ENCODE peak calls at places on chromosomes 7 and 10, in six cellular contexts. A is SK-N-SH, V is transverse colon, H is K562, O is tibial nerve, M is A549. C is an unnamed sample.

GRCh38 chr7:32073533-32073932 is 3.3 kb upstream of the PDE1C start:
- DNase-seq in A (no peak), V (no peak), H (no peak), O (no peak), M (no peak), C (no peak)

GRCh38 chr10:73744690-73744994 is 470 bp downstream of the SEC24C start:
- DNase-seq in A (peak; percentile 60), V (peak; percentile 71), H (no peak), O (peak; percentile 30), M (peak; percentile 65), C (no peak)

GRCh38 chr7:33143996-33144718 is 14.8 kb downstream of the BBS9 start:
- DNase-seq in A (no peak), V (no peak), H (no peak), O (no peak), M (no peak), C (no peak)

GRCh38 chr10:35341521-35341920 is 5.2 kb downstream of the CCNY start:
- DNase-seq in A (no peak), V (no peak), H (no peak), O (no peak), M (no peak), C (no peak)

GRCh38 chr7:107286751-107287621 is 118.2 kb downstream of the HBP1 start:
- DNase-seq in A (no peak), V (no peak), H (no peak), O (no peak), M (no peak), C (no peak)

GRCh38 chr10:123518765-123519164 is 147.4 kb upstream of the GPR26 start:
- DNase-seq in A (no peak), V (no peak), H (no peak), O (no peak), M (no peak), C (no peak)

GRCh38 chr7:130896898-130897514 is 163.0 kb upstream of the KLF14 start:
- DNase-seq in A (peak; percentile 86), V (peak; percentile 80), H (peak; percentile 87), O (no peak), M (peak; percentile 67), C (no peak)

GRCh38 chr10:127485153-127485857 is 63.8 kb upstream of the NPS start:
- DNase-seq in A (no peak), V (no peak), H (no peak), O (no peak), M (peak; percentile 47), C (no peak)

GRCh38 chr7:101410743-101411476 is 48.2 kb downstream of the COL26A1 start:
- DNase-seq in A (peak; percentile 94), V (peak; percentile 19), H (peak; percentile 91), O (no peak), M (peak; percentile 61), C (no peak)

GRCh38 chr10:51528527-51528926 is 170.9 kb downstream of the CSTF2T start:
- DNase-seq in A (no peak), V (no peak), H (no peak), O (no peak), M (no peak), C (no peak)

GRCh38 chr7:105136221-105136620 is 122.2 kb downstream of the KMT2E start:
- DNase-seq in A (no peak), V (no peak), H (no peak), O (no peak), M (no peak), C (no peak)

GRCh38 chr10:43250925-43251663 is 15.8 kb downstream of the RASGEF1A start:
- DNase-seq in A (no peak), V (no peak), H (no peak), O (peak; percentile 7), M (no peak), C (no peak)

GRCh38 chr10:96366508-96366907 is 7.7 kb upstream of the OPALIN start:
- DNase-seq in A (no peak), V (no peak), H (no peak), O (no peak), M (no peak), C (no peak)

GRCh38 chr10:110491346-110491745 is 6.4 kb upstream of the DUSP5 start:
- DNase-seq in A (no peak), V (no peak), H (no peak), O (no peak), M (no peak), C (no peak)

GRCh38 chr10:110494532-110494931 is 3.2 kb upstream of the DUSP5 start:
- DNase-seq in A (no peak), V (no peak), H (no peak), O (no peak), M (no peak), C (no peak)

GRCh38 chr10:110492069-110492782 is 5.5 kb upstream of the DUSP5 start:
- DNase-seq in A (no peak), V (no peak), H (no peak), O (no peak), M (no peak), C (no peak)

GRCh38 chr10:110495731-110496552 is 1.8 kb upstream of the DUSP5 start:
- DNase-seq in A (peak; percentile 71), V (peak; percentile 46), H (peak; percentile 43), O (peak; percentile 19), M (peak; percentile 69), C (peak; percentile 76)

DNA sequence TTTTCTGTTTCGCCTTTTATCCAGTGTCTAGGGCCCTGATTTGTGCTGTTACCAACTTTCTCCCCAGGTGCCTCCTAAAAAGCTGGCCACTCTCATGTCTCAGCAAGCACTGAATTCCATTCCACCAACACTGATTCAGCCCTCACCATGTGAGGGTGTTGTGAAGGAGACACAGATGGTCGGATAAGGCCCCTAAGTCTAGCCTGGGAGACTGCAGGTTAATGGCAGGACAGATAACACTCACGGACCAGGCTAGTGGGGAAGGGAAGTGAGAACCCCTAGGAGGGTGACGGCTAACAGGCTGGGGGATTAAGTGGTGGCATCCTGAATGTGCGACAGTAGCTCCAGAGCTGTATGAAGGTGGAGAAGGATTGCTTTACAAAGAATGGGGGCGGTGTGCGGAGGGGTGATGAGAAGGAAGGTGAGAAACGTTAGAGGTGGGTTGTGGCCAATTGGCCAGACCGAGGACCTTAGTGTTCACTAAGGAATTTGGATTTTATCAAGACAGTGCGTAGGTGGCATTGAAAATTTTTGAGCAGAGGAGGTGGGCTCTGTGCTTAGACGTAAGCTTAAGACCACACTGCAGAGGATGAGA is 3.8 kb upstream of the DUSP5 start:
- DNase-seq in A (no peak), V (no peak), H (no peak), O (no peak), M (no peak), C (no peak)
- H3K4me1 ChIP-seq in A (peaks cover 20% of the 10 kb centered on the region), V (peaks cover 23% of the 10 kb centered on the region), H (peaks cover 25% of the 10 kb centered on the region), O (peaks cover 21% of the 10 kb centered on the region), M (peaks cover 61% of the 10 kb centered on the region), C (peaks cover 27% of the 10 kb centered on the region)

GRCh38 chr7:66535414-66536329 is 93.0 kb upstream of the KCTD7 start:
- DNase-seq in A (no peak), V (no peak), H (no peak), O (no peak), M (no peak), C (no peak)

GRCh38 chr7:66537876-66538275 is 90.8 kb upstream of the KCTD7 start:
- DNase-seq in A (no peak), V (no peak), H (no peak), O (no peak), M (no peak), C (no peak)

GRCh38 chr7:66539264-66539623 is 89.4 kb upstream of the KCTD7 start:
- DNase-seq in A (no peak), V (no peak), H (no peak), O (no peak), M (no peak), C (no peak)

GRCh38 chr7:66539948-66540375 is 88.7 kb upstream of the KCTD7 start:
- DNase-seq in A (no peak), V (no peak), H (peak; percentile 55), O (no peak), M (no peak), C (no peak)

DNA sequence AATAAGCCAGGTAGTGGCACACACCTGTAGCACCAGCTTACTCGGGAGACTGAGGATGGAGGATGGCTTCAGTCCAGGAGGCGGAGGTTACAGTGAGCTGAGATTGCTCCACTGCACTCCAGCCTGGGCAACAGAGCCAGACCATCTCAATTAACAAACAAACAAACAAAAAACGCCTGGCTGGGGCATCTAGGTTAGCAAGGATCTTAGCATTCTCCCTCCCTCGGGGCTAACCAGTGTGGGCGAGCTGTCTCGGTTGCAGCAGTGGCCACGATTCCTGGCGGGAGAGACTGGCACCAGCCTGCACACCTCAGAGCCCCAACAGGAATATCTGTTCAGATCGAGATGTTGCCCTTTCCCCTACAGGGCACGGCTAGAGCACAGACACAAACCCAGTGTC is 91.3 kb upstream of the KCTD7 start:
- DNase-seq in A (no peak), V (no peak), H (no peak), O (no peak), M (no peak), C (no peak)
- TF ChIP-seq EP300 in A (no peak), V (no peak), H (no peak), O (no peak), M (no peak), C (no peak)

GRCh38 chr10:13801907-13802288 is 215.1 kb downstream of the PRPF18 start:
- DNase-seq in A (no peak), V (no peak), H (no peak), O (no peak), M (no peak), C (no peak)
- H3K4me1 ChIP-seq in A (peaks cover 4% of the 10 kb centered on the region), V (no peaks in the 10 kb centered on the region), H (no peaks in the 10 kb centered on the region), O (no peaks in the 10 kb centered on the region), M (no peaks in the 10 kb centered on the region), C (no peaks in the 10 kb centered on the region)

GRCh38 chr10:78740976-78741375 is 327.8 kb upstream of the ZMIZ1 start:
- DNase-seq in A (no peak), V (no peak), H (no peak), O (no peak), M (no peak), C (no peak)

GRCh38 chr10:78744521-78745090 is 324.2 kb upstream of the ZMIZ1 start:
- DNase-seq in A (no peak), V (no peak), H (no peak), O (no peak), M (no peak), C (no peak)

GRCh38 chr10:78741541-78741940 is 327.2 kb upstream of the ZMIZ1 start:
- DNase-seq in A (no peak), V (no peak), H (no peak), O (no peak), M (no peak), C (no peak)

GRCh38 chr10:78742406-78742729 is 326.4 kb upstream of the ZMIZ1 start:
- DNase-seq in A (no peak), V (no peak), H (no peak), O (no peak), M (no peak), C (no peak)

DNA sequence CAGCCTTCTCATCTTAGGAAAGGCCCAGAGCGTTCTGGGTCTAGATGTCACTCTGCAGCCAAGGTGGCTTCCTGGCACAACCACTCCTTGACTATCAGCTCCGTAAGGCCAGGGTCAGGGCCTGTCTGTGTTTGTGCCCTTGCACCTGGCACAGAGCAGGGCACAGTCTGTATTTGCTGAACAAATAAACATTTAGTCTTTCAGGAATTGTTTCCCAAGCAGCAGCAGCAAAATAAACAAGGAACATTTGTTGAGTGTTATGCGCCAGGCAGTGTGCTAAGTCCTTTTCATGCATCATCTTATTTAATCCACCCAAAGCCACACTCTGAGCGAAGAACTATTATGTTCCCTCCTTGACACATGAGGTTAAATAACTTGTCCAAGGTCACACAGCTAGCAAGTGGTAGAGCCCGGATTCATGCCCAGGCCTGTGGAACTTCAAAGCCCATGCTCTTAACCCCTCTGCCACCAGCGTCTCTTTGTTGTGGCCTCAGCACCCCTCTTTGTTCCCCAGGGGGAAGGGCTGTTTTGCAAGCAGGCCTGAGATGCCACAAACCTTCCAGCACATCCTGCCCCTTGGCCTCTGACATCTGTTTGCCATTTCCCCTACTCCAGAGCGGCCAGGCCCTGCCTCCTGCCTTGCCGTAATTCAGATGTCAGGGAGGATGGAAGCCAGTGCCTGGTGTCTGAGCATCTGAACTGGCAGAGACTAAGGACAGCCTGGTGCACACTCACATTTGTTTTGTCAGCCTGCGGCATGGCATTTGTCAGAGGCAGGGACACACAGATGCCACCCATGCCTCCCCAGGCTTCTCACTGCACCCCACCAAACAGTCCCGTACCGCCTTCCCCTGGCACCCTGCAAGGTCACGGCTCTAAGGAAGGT is 325.8 kb upstream of the ZMIZ1 start:
- DNase-seq in A (peak; percentile 84), V (no peak), H (no peak), O (peak; percentile 66), M (no peak), C (no peak)
- TF ChIP-seq EP300 in A (peak; percentile 99), V (no peak), H (no peak), O (peak; percentile 73), M (no peak), C (no peak)

C was measured in suprapubic skin.